ENCODE peak calls at places on chromosome 3, in four cellular contexts. R is NCI-H1436 treated with DMSO at 0.1 percent for 48 hours, B is fibroblast of lung, X is activated T-helper 1 cell treated with Interleukin-2 at 50 U/mL for 16 hours. M is an unnamed sample.

GRCh38 chr3:77945320-77945719 is 905.4 kb downstream of the ROBO2 start:
- DNase-seq in X (no peak), B (peak; percentile 15), R (no peak), M (no peak)

GRCh38 chr3:49222002-49222401 is 50.6 kb downstream of the KLHDC8B start:
- DNase-seq in R (no peak), X (no peak), B (no peak), M (no peak)

GRCh38 chr3:45807645-45808540 is 11.6 kb upstream of the SLC6A20 start:
- DNase-seq in B (no peak), X (no peak), R (peak; percentile 43), M (no peak)

GRCh38 chr3:139928708-139929505 is 6.1 kb upstream of the CLSTN2 start:
- DNase-seq in X (no peak), B (no peak), R (no peak), M (peak; percentile 39)

GRCh38 chr3:35936571-35936970 is 297.2 kb downstream of the ARPP21 start:
- DNase-seq in B (peak; percentile 39), R (no peak), X (no peak), M (peak; percentile 23)

GRCh38 chr3:32510075-32510724 is 7.5 kb upstream of the CMTM6 start:
- DNase-seq in B (peak; percentile 78), R (no peak), X (peak; percentile 21), M (peak; percentile 65)

GRCh38 chr3:156429125-156429524 is 125.8 kb downstream of the SSR3 start:
- DNase-seq in X (no peak), R (no peak), B (no peak), M (no peak)

GRCh38 chr3:61901986-61902385 is 340.6 kb downstream of the PTPRG start:
- DNase-seq in R (no peak), B (no peak), X (no peak), M (no peak)

M was measured in HT1080.